ENCODE peak calls at places on chromosomes 16 and 17, in four cellular contexts. M is activated CD4-positive, CD25-positive, alpha-beta regulatory T cell treated with anti-CD3 and anti-CD28 coated beads, Interleukin-2, amount 50 U/mL, for 16 hours; B is NCI-H2081; C is stimulated activated CD4-positive, alpha-beta T cell treated with anti-CD3 and anti-CD28 coated beads, Interleukin-1b, Interleukin-23, amount 100 ng/mL, for 24 hours. G is an unnamed sample.

GRCh38 chr16:4465977-4466779 is 8.2 kb downstream of the NMRAL1 start:
- DNase-seq in B (no peak), M (no peak), C (peak; percentile 24), G (no peak)

GRCh38 chr16:1503110-1503955 is 10.2 kb downstream of the TELO2 start:
- DNase-seq in C (no peak), B (no peak), M (no peak), G (no peak)

GRCh38 chr17:41523787-41524186 is 4.3 kb downstream of the KRT19 start:
- DNase-seq in M (no peak), C (no peak), B (no peak), G (no peak)

GRCh38 chr17:45299311-45299710 is 17.5 kb downstream of the MAP3K14 start:
- DNase-seq in C (no peak), M (no peak), B (no peak), G (no peak)

GRCh38 chr17:80877095-80877828 is 114.4 kb upstream of the CHMP6 start:
- DNase-seq in C (peak; percentile 76), M (peak; percentile 43), B (peak; percentile 59), G (no peak)

GRCh38 chr17:80071116-80071980 is 30.0 kb upstream of the GAA start:
- DNase-seq in C (no peak), M (no peak), B (no peak), G (no peak)

GRCh38 chr17:59675231-59675630 is 32.0 kb downstream of the PTRH2 start:
- DNase-seq in B (no peak), M (no peak), C (no peak), G (no peak)

GRCh38 chr16:48617711-48618148 is 7.8 kb upstream of the N4BP1 start:
- DNase-seq in C (no peak), M (no peak), B (peak; percentile 10), G (peak; percentile 38)

GRCh38 chr17:56834380-56835258 is 668 bp downstream of the DGKE start:
- DNase-seq in B (peak; percentile 53), C (peak; percentile 56), M (peak; percentile 46), G (peak; percentile 51)

GRCh38 chr17:17900615-17901520 is 64.1 kb upstream of the SREBF1 start:
- DNase-seq in M (no peak), B (no peak), C (no peak), G (no peak)

GRCh38 chr17:550776-551175 is 163.9 kb downstream of the VPS53 start:
- DNase-seq in M (no peak), C (no peak), B (no peak), G (no peak)

GRCh38 chr17:37182786-37183185 is 193.0 kb upstream of the C17orf78 start:
- DNase-seq in B (no peak), C (no peak), M (no peak), G (no peak)

GRCh38 chr17:47225436-47225858 is 16.3 kb downstream of the MYL4 start:
- DNase-seq in M (no peak), C (no peak), B (no peak), G (no peak)

GRCh38 chr16:27321013-27321960 is 7.5 kb downstream of the IL4R start:
- DNase-seq in M (no peak), C (no peak), B (no peak), G (no peak)

GRCh38 chr17:38558751-38559024 is 47.1 kb downstream of the SRCIN1 start:
- DNase-seq in B (no peak), C (no peak), M (no peak), G (no peak)

GRCh38 chr16:2898831-2899563 is 12.7 kb upstream of the FLYWCH1 start:
- DNase-seq in B (no peak), M (no peak), C (no peak), G (peak; percentile 23)

GRCh38 chr17:7477392-7478275 is 1.8 kb downstream of the ZBTB4 start:
- DNase-seq in B (no peak), M (no peak), C (peak; percentile 26), G (peak; percentile 38)

GRCh38 chr17:80724723-80725388 is 180.2 kb downstream of the RPTOR start:
- DNase-seq in C (no peak), B (no peak), M (no peak), G (no peak)

GRCh38 chr16:78310990-78311561 is 211.6 kb downstream of the WWOX start:
- DNase-seq in C (no peak), B (no peak), M (no peak), G (no peak)

GRCh38 chr17:7379134-7379533 is 1.8 kb upstream of the TNK1 start:
- DNase-seq in M (no peak), C (no peak), B (no peak), G (no peak)

GRCh38 chr17:73410586-73411329 is 99.0 kb upstream of the CDC42EP4 start:
- DNase-seq in M (no peak), C (no peak), B (no peak), G (no peak)

GRCh38 chr16:77793417-77793816 is 5.1 kb downstream of the VAT1L start:
- DNase-seq in C (no peak), M (no peak), B (no peak), G (no peak)

GRCh38 chr17:7929158-7930029 is at the start of gene KCNAB3:
- DNase-seq in M (no peak), B (peak; percentile 66), C (peak; percentile 39), G (no peak)

GRCh38 chr17:56602292-56603130 is 9.0 kb downstream of the NOG start:
- DNase-seq in M (no peak), C (no peak), B (no peak), G (no peak)

GRCh38 chr16:80606221-80606766 is 65.5 kb downstream of the DYNLRB2 start:
- DNase-seq in M (no peak), C (no peak), B (no peak), G (no peak)

GRCh38 chr17:43213545-43213944 is 1.9 kb downstream of the TMEM106A start:
- DNase-seq in B (no peak), C (no peak), M (no peak), G (no peak)

GRCh38 chr17:32929288-32929574 is 1.3 kb downstream of the TMEM98 start:
- DNase-seq in B (no peak), C (no peak), M (no peak), G (no peak)

GRCh38 chr17:66949501-66949900 is 15.0 kb upstream of the CACNG4 start:
- DNase-seq in C (no peak), M (no peak), B (no peak), G (no peak)

GRCh38 chr17:4998027-4998665 is 396 bp downstream of the KIF1C start:
- DNase-seq in M (no peak), B (peak; percentile 22), C (no peak), G (no peak)

GRCh38 chr16:85046957-85047866 is 19.6 kb downstream of the KIAA0513 start:
- DNase-seq in C (no peak), B (no peak), M (no peak), G (no peak)

GRCh38 chr17:79573196-79573929 is 37.5 kb downstream of the RBFOX3 start:
- DNase-seq in B (no peak), C (no peak), M (no peak), G (no peak)

GRCh38 chr17:74864866-74865395 is 5.2 kb upstream of the GRIN2C start:
- DNase-seq in C (peak; percentile 53), B (peak; percentile 70), M (peak; percentile 49), G (peak; percentile 61)

GRCh38 chr16:87953308-87954208 is 2.3 kb downstream of the BANP start:
- DNase-seq in C (no peak), M (no peak), B (no peak), G (no peak)

GRCh38 chr17:81652901-81653771 is 3.2 kb downstream of the PDE6G start:
- DNase-seq in C (no peak), B (no peak), M (no peak), G (no peak)

GRCh38 chr16:68086860-68087268 is 1.7 kb downstream of the NFATC3 start:
- DNase-seq in B (no peak), M (no peak), C (no peak), G (no peak)

GRCh38 chr16:66390346-66391108 is 24.0 kb downstream of the CDH5 start:
- DNase-seq in C (no peak), M (no peak), B (no peak), G (no peak)

G was measured in NCI-H2227 treated with DMSO at 0.1 percent for 48 hours.